ENCODE peak calls at places on chromosomes 16 and 17, in seven cellular contexts. One of them, this sample, is unnamed. For H3K4me1, the result is how much of the 10 kb centered on the place peaks cover.

GRCh38 chr17:79943354-79944241 is 92.1 kb downstream of the TBC1D16 start:
- DNase-seq in spleen: peak
- DNase-seq in thoracic aorta: no peak
- DNase-seq in colonic mucosa: no peak
- DNase-seq in upper lobe of right lung: peak
- DNase-seq in adrenal gland: no peak
- DNase-seq in ovary: peak
- DNase-seq in this sample: peak

GRCh38 chr16:9364721-9365693 is 273.6 kb downstream of the HAPSTR1 start:
- DNase-seq in spleen: no peak
- DNase-seq in thoracic aorta: peak
- DNase-seq in colonic mucosa: peak
- DNase-seq in upper lobe of right lung: peak
- DNase-seq in adrenal gland: peak
- DNase-seq in ovary: no peak
- DNase-seq in this sample: peak

GRCh38 chr16:49690778-49691177 is 165.1 kb downstream of the ZNF423 start:
- DNase-seq in spleen: no peak
- DNase-seq in thoracic aorta: no peak
- DNase-seq in colonic mucosa: no peak
- DNase-seq in upper lobe of right lung: no peak
- DNase-seq in adrenal gland: no peak
- DNase-seq in ovary: no peak
- DNase-seq in this sample: no peak

GRCh38 chr17:33292184-33292980 is 713 bp downstream of the ASIC2 start:
- DNase-seq in spleen: no peak
- DNase-seq in thoracic aorta: no peak
- DNase-seq in colonic mucosa: peak
- DNase-seq in upper lobe of right lung: no peak
- DNase-seq in adrenal gland: no peak
- DNase-seq in ovary: peak
- DNase-seq in this sample: no peak

GRCh38 chr17:66241839-66242238 is 12.6 kb upstream of the APOH start:
- DNase-seq in spleen: no peak
- DNase-seq in thoracic aorta: no peak
- DNase-seq in colonic mucosa: no peak
- DNase-seq in upper lobe of right lung: no peak
- DNase-seq in adrenal gland: no peak
- DNase-seq in ovary: no peak
- DNase-seq in this sample: no peak

GRCh38 chr17:40303706-40304450 is 5.1 kb upstream of the RARA start:
- DNase-seq in spleen: no peak
- DNase-seq in thoracic aorta: no peak
- DNase-seq in colonic mucosa: no peak
- DNase-seq in upper lobe of right lung: no peak
- DNase-seq in adrenal gland: peak
- DNase-seq in ovary: peak
- DNase-seq in this sample: no peak

GRCh38 chr16:57735755-57736418 is at the start of gene KATNB1:
- DNase-seq in spleen: no peak
- DNase-seq in thoracic aorta: no peak
- DNase-seq in colonic mucosa: peak
- DNase-seq in upper lobe of right lung: no peak
- DNase-seq in adrenal gland: peak
- DNase-seq in ovary: no peak
- DNase-seq in this sample: peak

GRCh38 chr17:81026266-81027036 is 8.5 kb upstream of the BAIAP2 start:
- DNase-seq in spleen: peak
- DNase-seq in thoracic aorta: no peak
- DNase-seq in colonic mucosa: no peak
- DNase-seq in upper lobe of right lung: peak
- DNase-seq in adrenal gland: no peak
- DNase-seq in ovary: no peak
- DNase-seq in this sample: no peak

GRCh38 chr16:88289549-88290344 is 93.0 kb upstream of the ZNF469 start:
- DNase-seq in spleen: peak
- DNase-seq in thoracic aorta: no peak
- DNase-seq in colonic mucosa: no peak
- DNase-seq in upper lobe of right lung: no peak
- DNase-seq in adrenal gland: no peak
- DNase-seq in ovary: no peak
- DNase-seq in this sample: peak

GRCh38 chr17:16920628-16921020 is 51.3 kb downstream of the TNFRSF13B start:
- DNase-seq in spleen: peak
- DNase-seq in thoracic aorta: no peak
- DNase-seq in colonic mucosa: no peak
- DNase-seq in upper lobe of right lung: peak
- DNase-seq in adrenal gland: no peak
- DNase-seq in ovary: no peak
- DNase-seq in this sample: peak

GRCh38 chr17:7186241-7186640 is 7.1 kb upstream of the ASGR1 start:
- DNase-seq in spleen: no peak
- DNase-seq in thoracic aorta: no peak
- DNase-seq in colonic mucosa: no peak
- DNase-seq in upper lobe of right lung: no peak
- DNase-seq in adrenal gland: no peak
- DNase-seq in ovary: no peak
- DNase-seq in this sample: no peak

GRCh38 chr16:74608944-74609343 is 2.0 kb upstream of the GLG1 start:
- DNase-seq in spleen: no peak
- DNase-seq in thoracic aorta: no peak
- DNase-seq in colonic mucosa: no peak
- DNase-seq in upper lobe of right lung: peak
- DNase-seq in adrenal gland: no peak
- DNase-seq in ovary: no peak
- DNase-seq in this sample: no peak

GRCh38 chr17:14741516-14741915 is 440.6 kb downstream of the HS3ST3B1 start:
- DNase-seq in spleen: no peak
- DNase-seq in thoracic aorta: no peak
- DNase-seq in colonic mucosa: no peak
- DNase-seq in upper lobe of right lung: no peak
- DNase-seq in adrenal gland: no peak
- DNase-seq in ovary: no peak
- DNase-seq in this sample: no peak

GRCh38 chr16:74577882-74578366 is 29.0 kb downstream of the GLG1 start:
- DNase-seq in spleen: no peak
- DNase-seq in thoracic aorta: no peak
- DNase-seq in colonic mucosa: no peak
- DNase-seq in upper lobe of right lung: no peak
- DNase-seq in adrenal gland: no peak
- DNase-seq in ovary: no peak
- DNase-seq in this sample: no peak

GRCh38 chr17:62614142-62614541 is 13.3 kb upstream of the MRC2 start:
- DNase-seq in spleen: no peak
- DNase-seq in thoracic aorta: no peak
- DNase-seq in colonic mucosa: no peak
- DNase-seq in upper lobe of right lung: no peak
- DNase-seq in adrenal gland: no peak
- DNase-seq in ovary: no peak
- DNase-seq in this sample: no peak

GRCh38 chr17:42027961-42028790 is 8.3 kb downstream of the NKIRAS2 start:
- DNase-seq in spleen: no peak
- DNase-seq in thoracic aorta: no peak
- DNase-seq in colonic mucosa: no peak
- DNase-seq in upper lobe of right lung: no peak
- DNase-seq in adrenal gland: no peak
- DNase-seq in ovary: no peak
- DNase-seq in this sample: no peak

GRCh38 chr16:50396770-50397525 is 28.2 kb upstream of the BRD7 start:
- DNase-seq in spleen: no peak
- DNase-seq in thoracic aorta: no peak
- DNase-seq in colonic mucosa: no peak
- DNase-seq in upper lobe of right lung: no peak
- DNase-seq in adrenal gland: no peak
- DNase-seq in ovary: no peak
- DNase-seq in this sample: no peak

GRCh38 chr16:87764600-87765472 is 950 bp downstream of the KLHDC4 start:
- DNase-seq in spleen: peak
- DNase-seq in thoracic aorta: no peak
- DNase-seq in colonic mucosa: no peak
- DNase-seq in upper lobe of right lung: no peak
- DNase-seq in adrenal gland: no peak
- DNase-seq in ovary: no peak
- DNase-seq in this sample: no peak

GRCh38 chr16:30750876-30751465 is 2.7 kb downstream of the PHKG2 start:
- DNase-seq in spleen: no peak
- DNase-seq in thoracic aorta: no peak
- DNase-seq in colonic mucosa: no peak
- DNase-seq in upper lobe of right lung: no peak
- DNase-seq in adrenal gland: no peak
- DNase-seq in ovary: no peak
- DNase-seq in this sample: no peak

GRCh38 chr17:29124135-29124930 is 55.9 kb downstream of the MYO18A start:
- DNase-seq in spleen: no peak
- DNase-seq in thoracic aorta: no peak
- DNase-seq in colonic mucosa: peak
- DNase-seq in upper lobe of right lung: no peak
- DNase-seq in adrenal gland: peak
- DNase-seq in ovary: no peak
- DNase-seq in this sample: no peak

GRCh38 chr17:73304971-73305786 is 6.6 kb downstream of the CDC42EP4 start:
- DNase-seq in spleen: peak
- DNase-seq in thoracic aorta: peak
- DNase-seq in colonic mucosa: peak
- DNase-seq in upper lobe of right lung: peak
- DNase-seq in adrenal gland: peak
- DNase-seq in ovary: peak
- DNase-seq in this sample: peak

GRCh38 chr16:89316701-89317100 is 99.2 kb downstream of the ZNF778 start:
- DNase-seq in spleen: peak
- DNase-seq in thoracic aorta: no peak
- DNase-seq in colonic mucosa: no peak
- DNase-seq in upper lobe of right lung: no peak
- DNase-seq in adrenal gland: no peak
- DNase-seq in ovary: no peak
- DNase-seq in this sample: peak

GRCh38 chr16:89315791-89316581 is 98.5 kb downstream of the ZNF778 start:
- DNase-seq in spleen: peak
- DNase-seq in thoracic aorta: no peak
- DNase-seq in colonic mucosa: peak
- DNase-seq in upper lobe of right lung: no peak
- DNase-seq in adrenal gland: peak
- DNase-seq in ovary: no peak
- DNase-seq in this sample: peak

GRCh38 chr16:89314858-89315257 is 97.4 kb downstream of the ZNF778 start:
- DNase-seq in spleen: no peak
- DNase-seq in thoracic aorta: no peak
- DNase-seq in colonic mucosa: no peak
- DNase-seq in upper lobe of right lung: no peak
- DNase-seq in adrenal gland: no peak
- DNase-seq in ovary: no peak
- DNase-seq in this sample: no peak

GRCh38 chr16:89314357-89314756 is 96.9 kb downstream of the ZNF778 start:
- DNase-seq in spleen: no peak
- DNase-seq in thoracic aorta: no peak
- DNase-seq in colonic mucosa: no peak
- DNase-seq in upper lobe of right lung: no peak
- DNase-seq in adrenal gland: peak
- DNase-seq in ovary: no peak
- DNase-seq in this sample: no peak

DNA sequence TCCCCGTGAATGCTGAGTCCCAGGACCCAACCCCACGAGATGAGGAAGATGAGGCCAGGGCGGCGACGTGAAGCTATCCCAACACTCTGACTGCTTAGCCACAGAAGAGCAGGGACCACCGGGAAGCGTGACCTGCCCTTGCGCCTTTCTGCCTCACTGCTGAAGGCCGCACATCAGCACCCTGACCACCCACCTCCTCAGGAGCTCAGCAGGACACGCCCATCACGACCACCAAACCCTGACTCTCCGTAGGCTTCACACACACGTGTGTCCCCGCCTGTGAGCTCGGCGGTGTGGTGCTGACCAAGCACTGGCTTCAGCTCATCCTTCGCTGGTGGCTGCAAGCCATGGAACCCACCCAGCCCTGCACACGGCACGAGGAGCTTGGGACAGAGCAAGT is 97.8 kb downstream of the ZNF778 start:
- DNase-seq in spleen: no peak
- DNase-seq in thoracic aorta: no peak
- DNase-seq in colonic mucosa: no peak
- DNase-seq in upper lobe of right lung: no peak
- DNase-seq in adrenal gland: no peak
- DNase-seq in ovary: no peak
- DNase-seq in this sample: no peak
- H3K4me1 ChIP-seq in spleen: half or more
- H3K4me1 ChIP-seq in thoracic aorta: under half
- H3K4me1 ChIP-seq in colonic mucosa: under half
- H3K4me1 ChIP-seq in upper lobe of right lung: half or more
- H3K4me1 ChIP-seq in adrenal gland: under half
- H3K4me1 ChIP-seq in ovary: under half
- H3K4me1 ChIP-seq in this sample: half or more

DNA sequence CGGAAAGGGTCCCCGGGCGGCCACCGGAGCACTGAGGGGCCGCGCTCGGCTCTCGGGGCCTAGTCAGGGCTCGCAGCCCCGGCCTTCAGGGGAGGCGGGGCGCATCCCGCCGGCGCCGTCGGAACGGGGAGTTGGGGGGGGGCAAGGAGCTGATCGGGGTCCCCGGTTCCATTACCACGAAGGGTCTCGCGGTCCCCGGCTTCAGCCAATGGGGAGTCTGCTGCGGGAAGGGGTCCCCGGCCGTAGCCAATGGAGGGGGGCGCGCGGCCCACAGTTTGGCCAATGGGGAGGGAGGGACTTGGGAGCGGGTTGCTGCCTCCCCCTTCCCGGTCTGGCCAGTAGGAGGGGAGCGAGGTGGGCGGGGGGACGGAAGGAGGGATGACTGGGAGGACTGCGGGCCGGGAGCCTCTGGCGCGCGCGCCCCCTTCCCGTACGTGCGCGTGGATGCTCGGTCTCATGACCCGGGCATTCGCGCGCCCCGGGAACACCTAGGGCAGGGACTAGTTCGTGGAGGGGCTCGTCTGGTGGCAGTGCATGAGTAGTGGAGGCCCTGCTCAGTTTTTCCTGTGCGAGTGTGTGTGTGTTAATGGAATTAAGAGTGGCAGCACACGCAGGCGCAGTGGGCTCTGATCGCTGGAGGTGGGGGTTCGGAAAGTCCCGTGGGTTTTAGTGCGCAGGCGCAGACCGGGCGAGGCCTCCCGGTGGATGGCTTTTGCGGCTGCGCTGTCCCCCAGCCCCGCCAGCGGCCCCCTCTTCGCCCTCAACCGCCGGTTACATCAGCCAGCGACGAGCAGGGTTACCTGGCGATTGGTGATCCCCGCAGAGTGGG is 1.1 kb downstream of the ATXN2L start:
- DNase-seq in spleen: peak
- DNase-seq in thoracic aorta: peak
- DNase-seq in colonic mucosa: peak
- DNase-seq in upper lobe of right lung: peak
- DNase-seq in adrenal gland: peak
- DNase-seq in ovary: peak
- DNase-seq in this sample: peak
- TF ChIP-seq CTCF in spleen: peak
- TF ChIP-seq CTCF in thoracic aorta: peak
- TF ChIP-seq CTCF in colonic mucosa: peak
- TF ChIP-seq CTCF in upper lobe of right lung: peak
- TF ChIP-seq CTCF in adrenal gland: peak
- TF ChIP-seq CTCF in ovary: peak
- TF ChIP-seq CTCF in this sample: peak

GRCh38 chr17:83099086-83099540 is 19.7 kb downstream of the METRNL start:
- DNase-seq in spleen: no peak
- DNase-seq in thoracic aorta: no peak
- DNase-seq in colonic mucosa: no peak
- DNase-seq in upper lobe of right lung: no peak
- DNase-seq in adrenal gland: no peak
- DNase-seq in ovary: no peak
- DNase-seq in this sample: no peak
- H3K27ac ChIP-seq in spleen: no peak
- H3K27ac ChIP-seq in thoracic aorta: peak
- H3K27ac ChIP-seq in colonic mucosa: no peak
- H3K27ac ChIP-seq in upper lobe of right lung: no peak
- H3K27ac ChIP-seq in adrenal gland: no peak
- H3K27ac ChIP-seq in ovary: no peak
- H3K27ac ChIP-seq in this sample: peak

GRCh38 chr17:45666046-45666600 is 118.0 kb upstream of the CRHR1 start:
- DNase-seq in spleen: no peak
- DNase-seq in thoracic aorta: no peak
- DNase-seq in colonic mucosa: no peak
- DNase-seq in upper lobe of right lung: no peak
- DNase-seq in adrenal gland: no peak
- DNase-seq in ovary: no peak
- DNase-seq in this sample: no peak
- H3K4me1 ChIP-seq in spleen: under half
- H3K4me1 ChIP-seq in thoracic aorta: under half
- H3K4me1 ChIP-seq in colonic mucosa: under half
- H3K4me1 ChIP-seq in upper lobe of right lung: under half
- H3K4me1 ChIP-seq in adrenal gland: under half
- H3K4me1 ChIP-seq in ovary: under half
- H3K4me1 ChIP-seq in this sample: under half

This sample was measured in left ventricle myocardium inferior.